ENCODE peak calls at places on chromosomes 12 and 14, in eight cellular contexts. One of them, this sample, is unnamed.

GRCh38 chr12:60070541-60070940 is 474.7 kb downstream of the SLC16A7 start:
- DNase-seq in fibroblast of lung: no peak
- DNase-seq in heart left ventricle: no peak
- DNase-seq in GM10248: no peak
- DNase-seq in upper lobe of right lung: no peak
- DNase-seq in choroid plexus epithelial cell: peak; percentile 13
- DNase-seq in astrocyte of the cerebellum: no peak
- DNase-seq in body of pancreas: no peak
- DNase-seq in this sample: no peak

GRCh38 chr12:32419520-32419960 is 20.2 kb downstream of the FGD4 start:
- DNase-seq in fibroblast of lung: peak; percentile 18
- DNase-seq in heart left ventricle: no peak
- DNase-seq in GM10248: no peak
- DNase-seq in upper lobe of right lung: peak; percentile 75
- DNase-seq in choroid plexus epithelial cell: peak; percentile 63
- DNase-seq in astrocyte of the cerebellum: no peak
- DNase-seq in body of pancreas: peak; percentile 3
- DNase-seq in this sample: no peak

GRCh38 chr12:68180792-68181744 is 21.5 kb upstream of the IFNG start:
- DNase-seq in fibroblast of lung: no peak
- DNase-seq in heart left ventricle: no peak
- DNase-seq in GM10248: no peak
- DNase-seq in upper lobe of right lung: no peak
- DNase-seq in choroid plexus epithelial cell: peak; percentile 57
- DNase-seq in astrocyte of the cerebellum: no peak
- DNase-seq in body of pancreas: peak; percentile 20
- DNase-seq in this sample: no peak

GRCh38 chr14:105124837-105125222 is 43.7 kb downstream of the JAG2 start:
- DNase-seq in fibroblast of lung: no peak
- DNase-seq in heart left ventricle: no peak
- DNase-seq in GM10248: no peak
- DNase-seq in upper lobe of right lung: no peak
- DNase-seq in choroid plexus epithelial cell: no peak
- DNase-seq in astrocyte of the cerebellum: no peak
- DNase-seq in body of pancreas: no peak
- DNase-seq in this sample: no peak

GRCh38 chr14:49623941-49624806 is 3.6 kb downstream of the MGAT2 start:
- DNase-seq in fibroblast of lung: no peak
- DNase-seq in heart left ventricle: no peak
- DNase-seq in GM10248: peak; percentile 27
- DNase-seq in upper lobe of right lung: no peak
- DNase-seq in choroid plexus epithelial cell: no peak
- DNase-seq in astrocyte of the cerebellum: no peak
- DNase-seq in body of pancreas: no peak
- DNase-seq in this sample: no peak

GRCh38 chr12:32264995-32265394 is 134.4 kb upstream of the FGD4 start:
- DNase-seq in fibroblast of lung: peak; percentile 35
- DNase-seq in heart left ventricle: no peak
- DNase-seq in GM10248: peak; percentile 27
- DNase-seq in upper lobe of right lung: no peak
- DNase-seq in choroid plexus epithelial cell: peak; percentile 43
- DNase-seq in astrocyte of the cerebellum: no peak
- DNase-seq in body of pancreas: no peak
- DNase-seq in this sample: peak; percentile 31

GRCh38 chr14:73237219-73237785 is at the start of gene PAPLN:
- DNase-seq in fibroblast of lung: peak; percentile 25
- DNase-seq in heart left ventricle: no peak
- DNase-seq in GM10248: peak; percentile 60
- DNase-seq in upper lobe of right lung: no peak
- DNase-seq in choroid plexus epithelial cell: peak; percentile 48
- DNase-seq in astrocyte of the cerebellum: no peak
- DNase-seq in body of pancreas: peak; percentile 37
- DNase-seq in this sample: no peak

GRCh38 chr12:15050664-15051063 is 77.8 kb downstream of the PDE6H start:
- DNase-seq in fibroblast of lung: no peak
- DNase-seq in heart left ventricle: no peak
- DNase-seq in GM10248: no peak
- DNase-seq in upper lobe of right lung: no peak
- DNase-seq in choroid plexus epithelial cell: peak; percentile 11
- DNase-seq in astrocyte of the cerebellum: peak; percentile 86
- DNase-seq in body of pancreas: no peak
- DNase-seq in this sample: no peak

GRCh38 chr14:105275267-105275946 is 25.4 kb downstream of the BRF1 start:
- DNase-seq in fibroblast of lung: peak; percentile 66
- DNase-seq in heart left ventricle: no peak
- DNase-seq in GM10248: no peak
- DNase-seq in upper lobe of right lung: no peak
- DNase-seq in choroid plexus epithelial cell: peak; percentile 81
- DNase-seq in astrocyte of the cerebellum: no peak
- DNase-seq in body of pancreas: no peak
- DNase-seq in this sample: no peak

GRCh38 chr14:52724360-52724644 is 5.7 kb upstream of the STYX start:
- DNase-seq in fibroblast of lung: no peak
- DNase-seq in heart left ventricle: no peak
- DNase-seq in GM10248: no peak
- DNase-seq in upper lobe of right lung: no peak
- DNase-seq in choroid plexus epithelial cell: no peak
- DNase-seq in astrocyte of the cerebellum: no peak
- DNase-seq in body of pancreas: no peak
- DNase-seq in this sample: no peak

GRCh38 chr12:121325922-121326396 is 26.3 kb downstream of the ANAPC5 start:
- DNase-seq in fibroblast of lung: peak; percentile 40
- DNase-seq in heart left ventricle: no peak
- DNase-seq in GM10248: no peak
- DNase-seq in upper lobe of right lung: no peak
- DNase-seq in choroid plexus epithelial cell: no peak
- DNase-seq in astrocyte of the cerebellum: no peak
- DNase-seq in body of pancreas: peak; percentile 56
- DNase-seq in this sample: no peak

GRCh38 chr14:92414685-92415084 is 91.7 kb downstream of the SLC24A4 start:
- DNase-seq in fibroblast of lung: no peak
- DNase-seq in heart left ventricle: no peak
- DNase-seq in GM10248: no peak
- DNase-seq in upper lobe of right lung: no peak
- DNase-seq in choroid plexus epithelial cell: no peak
- DNase-seq in astrocyte of the cerebellum: no peak
- DNase-seq in body of pancreas: peak; percentile 22
- DNase-seq in this sample: no peak

GRCh38 chr12:124477109-124477915 is 90.1 kb downstream of the NCOR2 start:
- DNase-seq in fibroblast of lung: no peak
- DNase-seq in heart left ventricle: peak; percentile 13
- DNase-seq in GM10248: no peak
- DNase-seq in upper lobe of right lung: no peak
- DNase-seq in choroid plexus epithelial cell: no peak
- DNase-seq in astrocyte of the cerebellum: no peak
- DNase-seq in body of pancreas: no peak
- DNase-seq in this sample: no peak

GRCh38 chr12:31015215-31015614 is 58.4 kb upstream of the DDX11 start:
- DNase-seq in fibroblast of lung: no peak
- DNase-seq in heart left ventricle: no peak
- DNase-seq in GM10248: no peak
- DNase-seq in upper lobe of right lung: peak; percentile 28
- DNase-seq in choroid plexus epithelial cell: no peak
- DNase-seq in astrocyte of the cerebellum: no peak
- DNase-seq in body of pancreas: no peak
- DNase-seq in this sample: no peak

GRCh38 chr12:93925585-93925984 is 222.8 kb upstream of the PLXNC1 start:
- DNase-seq in fibroblast of lung: peak; percentile 7
- DNase-seq in heart left ventricle: no peak
- DNase-seq in GM10248: no peak
- DNase-seq in upper lobe of right lung: no peak
- DNase-seq in choroid plexus epithelial cell: no peak
- DNase-seq in astrocyte of the cerebellum: no peak
- DNase-seq in body of pancreas: no peak
- DNase-seq in this sample: no peak

GRCh38 chr12:103928736-103929050 is 1.5 kb upstream of the HSP90B1 start:
- DNase-seq in fibroblast of lung: no peak
- DNase-seq in heart left ventricle: peak; percentile 47
- DNase-seq in GM10248: peak; percentile 27
- DNase-seq in upper lobe of right lung: no peak
- DNase-seq in choroid plexus epithelial cell: no peak
- DNase-seq in astrocyte of the cerebellum: no peak
- DNase-seq in body of pancreas: peak; percentile 15
- DNase-seq in this sample: peak; percentile 58

GRCh38 chr14:60651051-60651935 is 2.0 kb upstream of the SIX1 start:
- DNase-seq in fibroblast of lung: no peak
- DNase-seq in heart left ventricle: no peak
- DNase-seq in GM10248: no peak
- DNase-seq in upper lobe of right lung: no peak
- DNase-seq in choroid plexus epithelial cell: no peak
- DNase-seq in astrocyte of the cerebellum: no peak
- DNase-seq in body of pancreas: no peak
- DNase-seq in this sample: no peak

GRCh38 chr12:56213878-56214277 is 7.8 kb downstream of the RNF41 start:
- DNase-seq in fibroblast of lung: no peak
- DNase-seq in heart left ventricle: no peak
- DNase-seq in GM10248: no peak
- DNase-seq in upper lobe of right lung: no peak
- DNase-seq in choroid plexus epithelial cell: no peak
- DNase-seq in astrocyte of the cerebellum: no peak
- DNase-seq in body of pancreas: no peak
- DNase-seq in this sample: no peak

GRCh38 chr12:56208014-56208413 is 13.7 kb downstream of the RNF41 start:
- DNase-seq in fibroblast of lung: no peak
- DNase-seq in heart left ventricle: no peak
- DNase-seq in GM10248: no peak
- DNase-seq in upper lobe of right lung: no peak
- DNase-seq in choroid plexus epithelial cell: no peak
- DNase-seq in astrocyte of the cerebellum: no peak
- DNase-seq in body of pancreas: no peak
- DNase-seq in this sample: no peak

GRCh38 chr12:56216461-56216860 is 5.3 kb downstream of the RNF41 start:
- DNase-seq in fibroblast of lung: no peak
- DNase-seq in heart left ventricle: no peak
- DNase-seq in GM10248: no peak
- DNase-seq in upper lobe of right lung: no peak
- DNase-seq in choroid plexus epithelial cell: no peak
- DNase-seq in astrocyte of the cerebellum: no peak
- DNase-seq in body of pancreas: no peak
- DNase-seq in this sample: no peak

GRCh38 chr12:56206373-56207166 is 15.2 kb downstream of the RNF41 start:
- DNase-seq in fibroblast of lung: peak; percentile 55
- DNase-seq in heart left ventricle: peak; percentile 64
- DNase-seq in GM10248: peak; percentile 48
- DNase-seq in upper lobe of right lung: no peak
- DNase-seq in choroid plexus epithelial cell: peak; percentile 73
- DNase-seq in astrocyte of the cerebellum: peak; percentile 19
- DNase-seq in body of pancreas: peak; percentile 71
- DNase-seq in this sample: no peak

GRCh38 chr12:56212360-56212759 is 9.4 kb downstream of the RNF41 start:
- DNase-seq in fibroblast of lung: no peak
- DNase-seq in heart left ventricle: no peak
- DNase-seq in GM10248: no peak
- DNase-seq in upper lobe of right lung: no peak
- DNase-seq in choroid plexus epithelial cell: no peak
- DNase-seq in astrocyte of the cerebellum: no peak
- DNase-seq in body of pancreas: no peak
- DNase-seq in this sample: no peak
- TF ChIP-seq CTCF in fibroblast of lung: no peak
- TF ChIP-seq CTCF in heart left ventricle: no peak
- TF ChIP-seq CTCF in GM10248: no peak
- TF ChIP-seq CTCF in upper lobe of right lung: no peak
- TF ChIP-seq CTCF in choroid plexus epithelial cell: no peak
- TF ChIP-seq CTCF in astrocyte of the cerebellum: no peak
- TF ChIP-seq CTCF in body of pancreas: no peak
- TF ChIP-seq CTCF in this sample: no peak

GRCh38 chr12:13959131-13959734 is 22.2 kb downstream of the GRIN2B start:
- DNase-seq in fibroblast of lung: no peak
- DNase-seq in heart left ventricle: peak; percentile 30
- DNase-seq in GM10248: no peak
- DNase-seq in upper lobe of right lung: no peak
- DNase-seq in choroid plexus epithelial cell: no peak
- DNase-seq in astrocyte of the cerebellum: no peak
- DNase-seq in body of pancreas: no peak
- DNase-seq in this sample: no peak

GRCh38 chr12:13962699-13963098 is 18.7 kb downstream of the GRIN2B start:
- DNase-seq in fibroblast of lung: no peak
- DNase-seq in heart left ventricle: no peak
- DNase-seq in GM10248: no peak
- DNase-seq in upper lobe of right lung: no peak
- DNase-seq in choroid plexus epithelial cell: no peak
- DNase-seq in astrocyte of the cerebellum: no peak
- DNase-seq in body of pancreas: no peak
- DNase-seq in this sample: no peak

GRCh38 chr12:13961983-13962382 is 19.4 kb downstream of the GRIN2B start:
- DNase-seq in fibroblast of lung: no peak
- DNase-seq in heart left ventricle: no peak
- DNase-seq in GM10248: no peak
- DNase-seq in upper lobe of right lung: no peak
- DNase-seq in choroid plexus epithelial cell: no peak
- DNase-seq in astrocyte of the cerebellum: no peak
- DNase-seq in body of pancreas: no peak
- DNase-seq in this sample: no peak

GRCh38 chr12:13968281-13968680 is 13.1 kb downstream of the GRIN2B start:
- DNase-seq in fibroblast of lung: no peak
- DNase-seq in heart left ventricle: no peak
- DNase-seq in GM10248: no peak
- DNase-seq in upper lobe of right lung: no peak
- DNase-seq in choroid plexus epithelial cell: no peak
- DNase-seq in astrocyte of the cerebellum: no peak
- DNase-seq in body of pancreas: no peak
- DNase-seq in this sample: no peak

DNA sequence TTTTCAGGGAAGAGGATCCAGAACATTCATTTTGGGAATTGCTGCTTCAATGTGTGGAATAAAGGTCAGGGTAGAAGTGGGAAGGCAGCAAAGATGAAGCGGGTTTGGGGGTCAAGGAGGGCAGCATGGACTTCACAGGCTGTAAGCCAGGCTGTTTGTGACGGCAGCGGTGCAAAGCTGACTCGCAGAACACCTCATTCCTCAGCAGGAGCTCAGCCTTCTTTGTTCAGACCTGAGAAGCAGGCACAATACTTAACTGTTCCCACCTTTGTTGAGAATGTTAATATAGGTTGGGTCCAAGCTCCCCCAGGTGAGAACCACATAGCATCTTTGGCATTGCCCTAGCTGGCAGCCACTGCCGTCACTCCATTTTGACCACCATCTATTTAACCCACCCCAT is 16.7 kb downstream of the GRIN2B start:
- DNase-seq in fibroblast of lung: no peak
- DNase-seq in heart left ventricle: no peak
- DNase-seq in GM10248: no peak
- DNase-seq in upper lobe of right lung: no peak
- DNase-seq in choroid plexus epithelial cell: no peak
- DNase-seq in astrocyte of the cerebellum: no peak
- DNase-seq in body of pancreas: no peak
- DNase-seq in this sample: no peak
- TF ChIP-seq CTCF in fibroblast of lung: no peak
- TF ChIP-seq CTCF in heart left ventricle: no peak
- TF ChIP-seq CTCF in GM10248: no peak
- TF ChIP-seq CTCF in upper lobe of right lung: no peak
- TF ChIP-seq CTCF in choroid plexus epithelial cell: no peak
- TF ChIP-seq CTCF in astrocyte of the cerebellum: no peak
- TF ChIP-seq CTCF in body of pancreas: no peak
- TF ChIP-seq CTCF in this sample: no peak

GRCh38 chr14:37195327-37195726 is 2.4 kb upstream of the MIPOL1 start:
- DNase-seq in fibroblast of lung: peak; percentile 55
- DNase-seq in heart left ventricle: no peak
- DNase-seq in GM10248: no peak
- DNase-seq in upper lobe of right lung: no peak
- DNase-seq in choroid plexus epithelial cell: no peak
- DNase-seq in astrocyte of the cerebellum: no peak
- DNase-seq in body of pancreas: no peak
- DNase-seq in this sample: no peak
- TF ChIP-seq CTCF in fibroblast of lung: no peak
- TF ChIP-seq CTCF in heart left ventricle: no peak
- TF ChIP-seq CTCF in GM10248: no peak
- TF ChIP-seq CTCF in upper lobe of right lung: no peak
- TF ChIP-seq CTCF in choroid plexus epithelial cell: no peak
- TF ChIP-seq CTCF in astrocyte of the cerebellum: no peak
- TF ChIP-seq CTCF in body of pancreas: no peak
- TF ChIP-seq CTCF in this sample: no peak

GRCh38 chr14:91317381-91318313 is 73.1 kb upstream of the GPR68 start:
- DNase-seq in fibroblast of lung: peak; percentile 34
- DNase-seq in heart left ventricle: peak; percentile 83
- DNase-seq in GM10248: peak; percentile 38
- DNase-seq in upper lobe of right lung: peak; percentile 93
- DNase-seq in choroid plexus epithelial cell: no peak
- DNase-seq in astrocyte of the cerebellum: no peak
- DNase-seq in body of pancreas: peak; percentile 65
- DNase-seq in this sample: peak; percentile 62
- TF ChIP-seq CTCF in fibroblast of lung: no peak
- TF ChIP-seq CTCF in heart left ventricle: no peak
- TF ChIP-seq CTCF in GM10248: no peak
- TF ChIP-seq CTCF in upper lobe of right lung: peak; percentile 27
- TF ChIP-seq CTCF in choroid plexus epithelial cell: no peak
- TF ChIP-seq CTCF in astrocyte of the cerebellum: no peak
- TF ChIP-seq CTCF in body of pancreas: no peak
- TF ChIP-seq CTCF in this sample: no peak